ENCODE peak calls at places on chromosomes 11 and 22, in four cellular contexts. One of them, this sample, is unnamed.

GRCh38 chr11:76577199-76577920 is 93.2 kb downstream of the LRRC32 start:
- DNase-seq in body of pancreas: no peak
- DNase-seq in GM04504: no peak
- DNase-seq in HepG2: no peak
- DNase-seq in this sample: peak; percentile 18

GRCh38 chr11:63635762-63636465 is 21.7 kb upstream of the PLAAT3 start:
- DNase-seq in GM04504: no peak
- DNase-seq in HepG2: peak; percentile 47
- DNase-seq in body of pancreas: peak; percentile 60
- DNase-seq in this sample: peak; percentile 52

GRCh38 chr11:2093575-2094353 is 45.4 kb downstream of the IGF2 start:
- DNase-seq in GM04504: no peak
- DNase-seq in HepG2: no peak
- DNase-seq in body of pancreas: peak; percentile 33
- DNase-seq in this sample: no peak

GRCh38 chr11:120883404-120884135 is 140.3 kb upstream of the TBCEL start:
- DNase-seq in body of pancreas: no peak
- DNase-seq in GM04504: peak; percentile 39
- DNase-seq in HepG2: no peak
- DNase-seq in this sample: no peak

GRCh38 chr11:115390441-115390840 is 113.8 kb downstream of the CADM1 start:
- DNase-seq in GM04504: no peak
- DNase-seq in HepG2: no peak
- DNase-seq in body of pancreas: no peak
- DNase-seq in this sample: no peak

GRCh38 chr11:104254347-104254746 is 90.4 kb upstream of the PDGFD start:
- DNase-seq in GM04504: no peak
- DNase-seq in body of pancreas: peak; percentile 59
- DNase-seq in HepG2: peak; percentile 24
- DNase-seq in this sample: peak; percentile 17

GRCh38 chr22:37784829-37785495 is 22.8 kb upstream of the GCAT start:
- DNase-seq in HepG2: peak; percentile 46
- DNase-seq in body of pancreas: no peak
- DNase-seq in GM04504: no peak
- DNase-seq in this sample: no peak

GRCh38 chr22:48929276-48929790 is 898.3 kb downstream of the BRD1 start:
- DNase-seq in HepG2: no peak
- DNase-seq in body of pancreas: no peak
- DNase-seq in GM04504: no peak
- DNase-seq in this sample: no peak

GRCh38 chr22:22785316-22786065 is 102.1 kb upstream of the IGLL5 start:
- DNase-seq in body of pancreas: no peak
- DNase-seq in HepG2: no peak
- DNase-seq in GM04504: no peak
- DNase-seq in this sample: no peak